ENCODE peak calls at places on chromosomes 16 and 17, in nine cellular contexts. S, T, L, G, D, Y, B, N and Z are unnamed samples.

GRCh38 chr17:64156670-64157069 is 26.7 kb upstream of the ERN1 start:
- DNase-seq in N (no peak), G (no peak), B (no peak), L (no peak), D (no peak), S (no peak), Y (no peak), T (no peak), Z (no peak)

GRCh38 chr16:7026639-7027038 is 306.0 kb upstream of the RBFOX1 start:
- DNase-seq in T (no peak), N (no peak), L (no peak), Y (no peak), B (no peak), G (no peak), D (no peak), S (no peak), Z (no peak)

GRCh38 chr16:85449885-85450245 is 163.3 kb upstream of the GSE1 start:
- DNase-seq in Y (no peak), G (no peak), D (no peak), N (no peak), T (peak; percentile 24), B (no peak), S (no peak), L (no peak), Z (no peak)

GRCh38 chr16:28316056-28316455 is 23.7 kb downstream of the SBK1 start:
- DNase-seq in L (no peak), S (no peak), T (no peak), D (no peak), N (no peak), B (no peak), G (no peak), Y (no peak), Z (no peak)

GRCh38 chr16:20916927-20917326 is 16.4 kb downstream of the LYRM1 start:
- DNase-seq in G (no peak), L (no peak), S (no peak), D (no peak), Y (no peak), B (no peak), N (no peak), T (no peak), Z (no peak)

GRCh38 chr17:77303620-77304019 is 162.9 kb downstream of the SEC14L1 start:
- DNase-seq in D (no peak), G (peak; percentile 49), L (peak; percentile 48), S (no peak), T (no peak), B (no peak), N (peak; percentile 72), Y (no peak), Z (no peak)

GRCh38 chr16:56438042-56438441 is 12.7 kb upstream of the AMFR start:
- DNase-seq in L (no peak), B (no peak), S (no peak), T (no peak), D (no peak), Y (no peak), G (no peak), N (no peak), Z (no peak)

GRCh38 chr16:68994324-68994723 is 111.1 kb upstream of the HAS3 start:
- DNase-seq in L (no peak), B (no peak), S (no peak), T (no peak), D (peak; percentile 36), G (no peak), N (no peak), Y (no peak), Z (no peak)

GRCh38 chr17:42514867-42515266 is 21.2 kb upstream of the NAGLU start:
- DNase-seq in N (peak; percentile 32), S (no peak), Y (no peak), G (no peak), T (no peak), D (no peak), L (no peak), B (no peak), Z (no peak)

GRCh38 chr17:42519546-42520444 is 16.2 kb upstream of the NAGLU start:
- DNase-seq in Y (peak; percentile 97), G (peak; percentile 99), S (peak; percentile 11), L (peak; percentile 99), T (no peak), D (peak; percentile 85), B (peak; percentile 99), N (peak; percentile 98), Z (no peak)

GRCh38 chr16:22191966-22192260 is 14.2 kb upstream of the EEF2K start:
- DNase-seq in Y (no peak), S (no peak), B (no peak), N (peak; percentile 52), L (no peak), G (peak; percentile 17), D (no peak), T (peak; percentile 17), Z (peak; percentile 69)

GRCh38 chr17:78375401-78376079 is 2.9 kb upstream of the PGS1 start:
- DNase-seq in B (peak; percentile 89), T (no peak), N (peak; percentile 99), D (no peak), Y (peak; percentile 89), G (peak; percentile 98), L (peak; percentile 97), S (no peak), Z (no peak)

GRCh38 chr16:20268409-20268808 is 58.9 kb downstream of the GP2 start:
- DNase-seq in G (no peak), B (no peak), S (no peak), L (no peak), N (no peak), Y (no peak), T (no peak), D (no peak), Z (no peak)

GRCh38 chr16:83214671-83215070 is 587.9 kb downstream of the CDH13 start:
- DNase-seq in L (no peak), S (no peak), G (peak; percentile 26), T (no peak), B (no peak), D (no peak), Y (no peak), N (no peak), Z (no peak)

GRCh38 chr16:83212301-83212841 is 585.6 kb downstream of the CDH13 start:
- DNase-seq in T (peak; percentile 41), B (no peak), Y (no peak), L (no peak), N (no peak), G (no peak), D (no peak), S (no peak), Z (no peak)

GRCh38 chr16:83206426-83206825 is 579.7 kb downstream of the CDH13 start:
- DNase-seq in S (no peak), T (no peak), G (no peak), L (peak; percentile 44), N (no peak), Y (no peak), D (no peak), B (peak; percentile 11), Z (no peak)

GRCh38 chr16:83215417-83216001 is 588.7 kb downstream of the CDH13 start:
- DNase-seq in B (peak; percentile 9), N (peak; percentile 41), D (peak; percentile 92), G (peak; percentile 44), L (peak; percentile 17), Y (no peak), S (peak; percentile 65), T (peak; percentile 75), Z (peak; percentile 64)

DNA sequence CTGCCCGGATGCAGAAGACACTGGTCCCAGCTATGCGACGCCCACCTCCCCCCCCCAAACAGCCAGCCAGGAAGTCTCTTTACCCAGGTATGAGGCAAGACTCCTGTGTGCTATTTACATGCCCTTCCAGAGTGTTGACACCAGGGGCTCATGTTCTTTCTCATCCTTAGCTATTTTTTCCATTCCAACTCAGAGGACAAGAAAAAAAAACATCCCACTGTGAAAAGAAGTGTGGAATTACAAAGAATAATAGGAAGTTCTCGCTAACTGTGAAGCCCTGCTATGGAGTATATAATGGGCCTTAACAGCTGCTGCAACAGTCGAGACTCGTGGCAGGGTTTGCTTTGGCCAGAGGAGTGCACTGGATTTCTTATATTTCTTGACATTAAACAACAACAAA is 584.9 kb downstream of the CDH13 start:
- DNase-seq in Y (no peak), B (peak; percentile 4), N (no peak), S (no peak), D (peak; percentile 16), T (peak; percentile 21), L (no peak), G (no peak), Z (no peak)
- TF ChIP-seq CTCF in Y (no peak), B (peak; percentile 7), N (no peak), S (no peak), D (no peak), T (no peak), L (no peak), G (no peak), Z (no peak)

DNA sequence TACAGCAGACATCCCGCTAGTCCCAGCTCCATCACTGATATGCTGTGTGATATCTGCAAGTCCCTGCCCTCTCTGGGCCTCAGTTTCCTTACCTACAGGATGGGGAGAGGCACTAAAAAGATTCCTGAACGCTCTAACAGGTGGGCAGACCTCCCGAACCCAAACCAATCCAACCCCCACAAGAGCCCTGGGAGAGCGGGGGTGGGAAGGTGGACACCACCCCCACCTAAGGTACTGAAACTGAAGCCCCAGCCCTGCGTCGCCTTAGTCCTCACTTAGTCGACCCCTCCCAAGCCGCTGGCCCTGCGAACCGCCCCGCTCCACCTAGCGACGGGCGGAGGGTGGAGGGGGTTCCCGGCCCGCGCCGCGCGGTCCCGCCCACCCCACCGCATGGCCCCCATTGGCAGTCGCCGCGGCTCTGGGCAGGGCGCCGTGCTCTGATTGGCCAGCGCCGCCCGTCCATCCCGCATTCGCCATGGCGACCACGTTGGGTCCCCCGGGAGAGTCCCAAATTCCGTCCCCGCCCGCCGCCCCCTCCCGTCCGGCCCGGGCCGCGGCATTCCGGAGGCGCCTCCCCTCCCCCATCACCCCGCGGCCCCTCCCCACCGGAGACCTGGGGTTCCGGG is 578 bp downstream of the CCDC102A start:
- DNase-seq in Y (peak; percentile 70), G (peak; percentile 88), N (peak; percentile 79), B (peak; percentile 71), L (peak; percentile 90), S (peak; percentile 80), D (peak; percentile 94), T (peak; percentile 93), Z (peak; percentile 95)
- TF ChIP-seq CTCF in Y (no peak), G (peak; percentile 21), N (no peak), B (peak; percentile 13), L (no peak), S (peak; percentile 28), D (peak; percentile 19), T (peak; percentile 18), Z (no peak)

DNA sequence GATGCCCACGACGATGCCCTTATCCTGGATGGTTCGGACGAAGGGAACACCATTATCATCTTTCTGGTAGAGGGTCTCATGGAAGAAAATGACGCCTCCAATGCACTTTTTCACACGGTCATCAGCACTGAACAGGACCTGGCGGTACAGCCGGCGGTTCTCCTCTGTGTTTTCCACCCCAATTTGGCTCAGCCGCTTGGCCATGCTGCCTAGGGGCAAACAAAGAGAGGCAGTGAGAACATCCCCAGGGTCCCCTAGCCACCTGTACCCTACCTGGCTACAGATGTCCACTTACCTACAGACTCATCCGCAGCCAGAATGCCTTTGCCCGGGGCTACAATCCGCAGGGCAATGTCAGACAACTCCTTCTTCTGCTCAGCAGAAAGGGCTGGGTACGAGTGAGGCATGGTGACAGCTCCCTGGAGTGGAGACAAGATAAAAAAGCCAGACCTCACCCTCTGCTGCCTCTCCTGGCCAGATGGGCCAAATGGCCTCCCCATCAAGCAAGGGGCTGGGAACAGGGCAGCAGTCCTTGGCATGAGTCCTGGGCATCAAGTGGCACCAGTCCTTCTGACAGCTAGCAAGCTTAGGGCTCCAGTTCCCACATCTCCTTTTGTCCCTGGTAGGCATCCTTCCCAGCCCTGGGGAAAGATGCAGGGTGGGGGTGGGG is 1.4 kb downstream of the ALDOC start:
- DNase-seq in L (no peak), S (no peak), T (no peak), D (peak; percentile 15), N (no peak), Y (no peak), B (no peak), G (no peak), Z (peak; percentile 14)
- TF ChIP-seq CTCF in L (no peak), S (no peak), T (peak; percentile 27), D (no peak), N (no peak), Y (no peak), B (no peak), G (peak; percentile 14), Z (no peak)

GRCh38 chr16:67179421-67180080 is 4.2 kb downstream of the MATCAP1 start:
- DNase-seq in S (no peak), L (no peak), N (no peak), B (no peak), D (no peak), T (peak; percentile 52), G (no peak), Y (no peak), Z (peak; percentile 60)
- TF ChIP-seq CTCF in S (peak; percentile 26), L (peak; percentile 3), N (peak; percentile 13), B (no peak), D (peak; percentile 62), T (peak; percentile 69), G (peak; percentile 13), Y (peak; percentile 3), Z (peak; percentile 51)